ENCODE peak calls at places on chromosomes 6 and 20, in four cellular contexts. One of them, this sample, is unnamed.

GRCh38 chr6:16474834-16475781 is 236.7 kb downstream of the GMPR start:
- DNase-seq in K562: no peak
- DNase-seq in HepG2: no peak
- DNase-seq in GM12878: no peak
- DNase-seq in this sample: no peak

GRCh38 chr6:50240986-50241385 is 191.3 kb upstream of the DEFB112 start:
- DNase-seq in HepG2: no peak
- DNase-seq in K562: no peak
- DNase-seq in GM12878: no peak
- DNase-seq in this sample: no peak

GRCh38 chr6:14831922-14832321 is 413.9 kb upstream of the JARID2 start:
- DNase-seq in K562: no peak
- DNase-seq in GM12878: no peak
- DNase-seq in HepG2: no peak
- DNase-seq in this sample: no peak

GRCh38 chr6:85464260-85464644 is 14.4 kb downstream of the NT5E start:
- DNase-seq in GM12878: no peak
- DNase-seq in K562: no peak
- DNase-seq in HepG2: no peak
- DNase-seq in this sample: no peak

GRCh38 chr6:113723182-113723581 is 134.0 kb upstream of the MARCKS start:
- DNase-seq in GM12878: no peak
- DNase-seq in HepG2: no peak
- DNase-seq in K562: no peak
- DNase-seq in this sample: no peak

GRCh38 chr6:136188492-136188891 is 61.6 kb downstream of the MTFR2 start:
- DNase-seq in HepG2: no peak
- DNase-seq in GM12878: no peak
- DNase-seq in K562: no peak
- DNase-seq in this sample: no peak

GRCh38 chr20:7207186-7207585 is 439.7 kb downstream of the BMP2 start:
- DNase-seq in K562: no peak
- DNase-seq in HepG2: no peak
- DNase-seq in GM12878: no peak
- DNase-seq in this sample: no peak

GRCh38 chr6:16773376-16773775 is 12.1 kb upstream of the ATXN1 start:
- DNase-seq in K562: no peak
- DNase-seq in GM12878: no peak
- DNase-seq in HepG2: no peak
- DNase-seq in this sample: no peak

GRCh38 chr6:80250391-80250997 is 144.0 kb downstream of the BCKDHB start:
- DNase-seq in HepG2: no peak
- DNase-seq in GM12878: no peak
- DNase-seq in K562: peak
- DNase-seq in this sample: no peak

GRCh38 chr6:49504666-49505065 is 4.9 kb downstream of the GLYATL3 start:
- DNase-seq in K562: no peak
- DNase-seq in HepG2: no peak
- DNase-seq in GM12878: no peak
- DNase-seq in this sample: no peak

GRCh38 chr6:89932245-89932802 is 38.1 kb downstream of the GJA10 start:
- DNase-seq in HepG2: no peak
- DNase-seq in K562: peak
- DNase-seq in GM12878: no peak
- DNase-seq in this sample: peak

GRCh38 chr6:90500458-90500857 is 86.4 kb downstream of the MAP3K7 start:
- DNase-seq in HepG2: no peak
- DNase-seq in K562: no peak
- DNase-seq in GM12878: no peak
- DNase-seq in this sample: no peak

GRCh38 chr6:166282394-166283032 is 25.7 kb downstream of the PRR18 start:
- DNase-seq in GM12878: no peak
- DNase-seq in K562: no peak
- DNase-seq in HepG2: no peak
- DNase-seq in this sample: no peak

GRCh38 chr6:76885861-76886301 is 577.4 kb downstream of the HTR1B start:
- DNase-seq in K562: no peak
- DNase-seq in GM12878: no peak
- DNase-seq in HepG2: no peak
- DNase-seq in this sample: no peak

GRCh38 chr6:105204331-105204730 is 24.5 kb upstream of the POPDC3 start:
- DNase-seq in GM12878: no peak
- DNase-seq in K562: no peak
- DNase-seq in HepG2: no peak
- DNase-seq in this sample: no peak

GRCh38 chr6:105199711-105200110 is 19.9 kb upstream of the POPDC3 start:
- DNase-seq in HepG2: no peak
- DNase-seq in GM12878: no peak
- DNase-seq in K562: no peak
- DNase-seq in this sample: no peak

GRCh38 chr6:105202486-105202885 is 22.7 kb upstream of the POPDC3 start:
- DNase-seq in HepG2: no peak
- DNase-seq in GM12878: no peak
- DNase-seq in K562: no peak
- DNase-seq in this sample: no peak

GRCh38 chr6:105196076-105196475 is 16.3 kb upstream of the POPDC3 start:
- DNase-seq in HepG2: no peak
- DNase-seq in K562: no peak
- DNase-seq in GM12878: no peak
- DNase-seq in this sample: no peak

GRCh38 chr6:105200133-105200730 is 20.4 kb upstream of the POPDC3 start:
- DNase-seq in HepG2: no peak
- DNase-seq in K562: no peak
- DNase-seq in GM12878: no peak
- DNase-seq in this sample: no peak
- TF ChIP-seq KDM1A in HepG2: no peak
- TF ChIP-seq KDM1A in K562: no peak
- TF ChIP-seq KDM1A in GM12878: no peak
- TF ChIP-seq KDM1A in this sample: no peak

DNA sequence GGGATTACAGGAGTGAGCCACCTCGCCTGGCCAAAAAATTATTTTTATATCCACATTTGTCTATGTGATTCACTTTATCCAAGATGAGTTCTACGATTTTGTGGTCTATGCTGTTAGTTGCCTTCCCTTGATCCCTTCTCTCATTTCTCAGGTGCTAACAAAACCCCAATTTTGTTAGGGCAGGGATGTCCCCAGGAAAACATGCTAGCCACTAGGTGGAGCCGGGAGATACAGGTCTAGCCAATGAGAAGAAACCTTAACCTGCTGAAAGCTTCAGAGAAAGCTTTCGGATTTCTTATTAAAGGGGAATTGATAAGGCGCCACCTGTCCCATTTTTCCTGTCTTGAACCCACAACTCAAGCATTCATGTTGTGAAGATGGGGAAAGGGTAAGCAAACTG is 167.4 kb upstream of the OLIG3 start:
- DNase-seq in GM12878: no peak
- DNase-seq in HepG2: peak
- DNase-seq in K562: peak
- DNase-seq in this sample: peak
- TF ChIP-seq CREB1 in GM12878: no peak
- TF ChIP-seq CREB1 in HepG2: no peak
- TF ChIP-seq CREB1 in K562: no peak
- TF ChIP-seq CREB1 in this sample: no peak

DNA sequence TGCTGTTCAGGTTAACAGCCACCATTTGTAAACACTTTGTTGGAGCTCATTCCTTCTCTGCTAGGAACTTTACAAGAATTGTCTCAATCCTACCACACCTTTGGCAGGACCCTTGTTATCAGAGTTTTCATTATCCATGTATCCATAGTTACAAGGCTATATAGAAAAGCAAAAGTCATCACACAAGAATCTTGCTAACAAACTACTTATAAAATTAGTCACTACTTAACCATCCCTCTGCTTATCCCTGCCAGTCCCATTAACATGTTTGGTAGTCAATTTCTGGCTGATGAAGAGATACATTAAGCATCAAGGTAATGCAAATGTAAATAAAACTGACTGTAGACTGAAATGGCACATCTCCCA is 10.4 kb downstream of the ZSWIM3 start:
- DNase-seq in HepG2: no peak
- DNase-seq in K562: no peak
- DNase-seq in GM12878: no peak
- DNase-seq in this sample: no peak
- TF ChIP-seq KDM1A in HepG2: no peak
- TF ChIP-seq KDM1A in K562: no peak
- TF ChIP-seq KDM1A in GM12878: no peak
- TF ChIP-seq KDM1A in this sample: no peak

GRCh38 chr20:62623488-62624324 is 18.6 kb upstream of the SLCO4A1 start:
- DNase-seq in GM12878: peak
- DNase-seq in HepG2: peak
- DNase-seq in K562: peak
- DNase-seq in this sample: no peak
- TF ChIP-seq CREB1 in GM12878: no peak
- TF ChIP-seq CREB1 in HepG2: no peak
- TF ChIP-seq CREB1 in K562: no peak
- TF ChIP-seq CREB1 in this sample: no peak

GRCh38 chr20:37552415-37552814 is 24.7 kb upstream of the BLCAP start:
- DNase-seq in GM12878: no peak
- DNase-seq in K562: no peak
- DNase-seq in HepG2: no peak
- DNase-seq in this sample: no peak
- TF ChIP-seq KDM1A in GM12878: no peak
- TF ChIP-seq KDM1A in K562: no peak
- TF ChIP-seq KDM1A in HepG2: no peak
- TF ChIP-seq KDM1A in this sample: no peak

This sample was measured in H1.